ENCODE peak calls at places on chromosomes 11 and 22, in four cellular contexts. H is germinal center, L is fibroblast of mammary gland, Z is GM12891. I is an unnamed sample.

GRCh38 chr11:1453611-1454386 is 32.8 kb downstream of the MOB2 start:
- DNase-seq in H (peak), L (no peak), Z (peak), I (peak)

GRCh38 chr22:45743687-45744086 is 72.1 kb downstream of the ATXN10 start:
- DNase-seq in Z (no peak), H (no peak), L (no peak), I (no peak)

GRCh38 chr11:115141221-115141620 is 363.0 kb downstream of the CADM1 start:
- DNase-seq in L (no peak), Z (no peak), H (no peak), I (no peak)

GRCh38 chr11:15575409-15575808 is 460.7 kb downstream of the INSC start:
- DNase-seq in Z (no peak), H (no peak), L (no peak), I (no peak)

GRCh38 chr11:73866095-73866579 is 10.5 kb downstream of the COA4 start:
- DNase-seq in H (no peak), L (peak), Z (no peak), I (peak)

GRCh38 chr22:37023743-37024338 is 4.3 kb downstream of the MPST start:
- DNase-seq in L (no peak), Z (no peak), H (no peak), I (no peak)

GRCh38 chr11:103055174-103055890 is 36.6 kb downstream of the DCUN1D5 start:
- DNase-seq in Z (no peak), L (peak), H (peak), I (peak)

GRCh38 chr11:85029964-85030363 is 597.2 kb downstream of the DLG2 start:
- DNase-seq in H (no peak), Z (no peak), L (peak), I (no peak)

GRCh38 chr22:45731041-45731797 is 59.6 kb downstream of the ATXN10 start:
- DNase-seq in Z (no peak), L (no peak), H (no peak), I (peak)

I was measured in SK-MEL-5.